ENCODE peak calls at places on chromosomes 3 and 15, in five cellular contexts. C is neuronal stem cell, E is H9, P is mesenchymal stem cell, M is H1. O is an unnamed sample.

GRCh38 chr3:52109556-52110380 is 44.5 kb downstream of the POC1A start:
- DNase-seq in C (no peak), E (no peak), P (peak), M (no peak), O (no peak)

GRCh38 chr3:105722943-105723556 is 145.8 kb downstream of the CBLB start:
- DNase-seq in C (no peak), E (no peak), P (no peak), M (no peak), O (no peak)

GRCh38 chr15:67098768-67099282 is 33.4 kb downstream of the SMAD3 start:
- DNase-seq in C (no peak), E (no peak), P (peak), M (no peak), O (no peak)

GRCh38 chr3:98877132-98877531 is 24.4 kb downstream of the DCBLD2 start:
- DNase-seq in C (no peak), E (no peak), P (no peak), M (no peak), O (no peak)

GRCh38 chr3:177561365-177561764 is 364.1 kb upstream of the TBL1XR1 start:
- DNase-seq in C (no peak), E (no peak), P (no peak), M (no peak), O (no peak)

GRCh38 chr15:101273534-101273933 is 3.8 kb downstream of the SELENOS start:
- DNase-seq in C (no peak), E (no peak), P (no peak), M (no peak), O (no peak)

GRCh38 chr3:98856724-98857123 is 44.8 kb downstream of the DCBLD2 start:
- DNase-seq in C (no peak), E (no peak), P (no peak), M (no peak), O (no peak)

GRCh38 chr3:100730524-100730923 is 21.2 kb downstream of the TFG start:
- DNase-seq in C (no peak), E (no peak), P (no peak), M (no peak), O (no peak)

GRCh38 chr3:111765136-111765535 is 93.9 kb upstream of the PHLDB2 start:
- DNase-seq in C (no peak), E (no peak), P (peak), M (no peak), O (no peak)
- H2AK5ac ChIP-seq in C (no peak), E (no peak), P (peak), M (no peak), O (no peak)

DNA sequence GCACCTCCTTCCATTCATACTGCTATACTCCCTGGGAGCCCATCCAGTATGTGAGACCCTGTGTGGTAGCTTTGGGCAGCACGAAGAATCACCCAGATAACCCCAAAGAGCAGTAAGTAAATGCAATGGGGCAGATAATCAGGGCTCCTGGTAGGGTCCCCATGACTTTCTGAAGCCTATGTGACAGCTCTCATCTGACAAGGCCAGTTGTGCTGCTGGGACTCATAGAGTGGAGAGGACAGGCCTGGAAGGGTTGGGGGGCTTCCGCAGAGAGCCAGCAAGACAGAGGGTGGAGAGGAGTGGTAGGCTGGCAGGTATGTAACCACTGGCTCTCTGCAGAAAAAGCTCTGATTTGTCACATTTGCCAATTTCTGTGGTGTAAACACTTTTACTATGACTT is 3.2 kb upstream of the SLC6A20 start:
- DNase-seq in C (no peak), E (no peak), P (no peak), M (peak), O (no peak)
- H2BK12ac ChIP-seq in C (no peak), E (no peak), P (no peak), M (no peak), O (no peak)

GRCh38 chr3:5428607-5429516 is 241.4 kb downstream of the EDEM1 start:
- DNase-seq in C (no peak), E (no peak), P (peak), M (no peak), O (no peak)

GRCh38 chr3:5425371-5425770 is 237.9 kb downstream of the EDEM1 start:
- DNase-seq in C (no peak), E (no peak), P (no peak), M (no peak), O (no peak)

GRCh38 chr3:5426094-5426883 is 238.8 kb downstream of the EDEM1 start:
- DNase-seq in C (peak), E (peak), P (peak), M (peak), O (peak)

GRCh38 chr3:5427938-5428337 is 240.4 kb downstream of the EDEM1 start:
- DNase-seq in C (no peak), E (no peak), P (no peak), M (no peak), O (no peak)

DNA sequence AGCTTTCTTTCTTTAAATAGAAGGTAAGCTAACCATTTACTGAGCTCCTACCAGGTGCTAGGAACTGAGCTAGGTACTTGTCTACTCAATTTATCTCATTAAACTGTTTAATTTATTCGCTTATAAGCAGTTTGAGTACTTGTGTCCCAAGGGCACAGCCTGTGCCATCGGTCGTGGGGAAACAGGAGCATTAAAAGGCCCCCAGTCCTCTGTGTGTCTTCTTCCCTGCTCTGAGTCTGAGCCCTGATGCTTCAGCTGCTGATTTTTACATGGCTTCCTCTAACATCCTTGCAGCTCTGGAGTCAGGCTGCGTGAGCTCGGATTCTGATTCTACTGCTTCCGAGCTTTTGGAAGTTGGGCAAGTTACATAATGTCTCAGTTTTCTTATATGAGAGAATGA is 239.5 kb downstream of the EDEM1 start:
- DNase-seq in C (no peak), E (no peak), P (no peak), M (no peak), O (no peak)
- H2AFZ ChIP-seq in C (no peak), E (no peak), P (no peak), M (peak), O (no peak)

DNA sequence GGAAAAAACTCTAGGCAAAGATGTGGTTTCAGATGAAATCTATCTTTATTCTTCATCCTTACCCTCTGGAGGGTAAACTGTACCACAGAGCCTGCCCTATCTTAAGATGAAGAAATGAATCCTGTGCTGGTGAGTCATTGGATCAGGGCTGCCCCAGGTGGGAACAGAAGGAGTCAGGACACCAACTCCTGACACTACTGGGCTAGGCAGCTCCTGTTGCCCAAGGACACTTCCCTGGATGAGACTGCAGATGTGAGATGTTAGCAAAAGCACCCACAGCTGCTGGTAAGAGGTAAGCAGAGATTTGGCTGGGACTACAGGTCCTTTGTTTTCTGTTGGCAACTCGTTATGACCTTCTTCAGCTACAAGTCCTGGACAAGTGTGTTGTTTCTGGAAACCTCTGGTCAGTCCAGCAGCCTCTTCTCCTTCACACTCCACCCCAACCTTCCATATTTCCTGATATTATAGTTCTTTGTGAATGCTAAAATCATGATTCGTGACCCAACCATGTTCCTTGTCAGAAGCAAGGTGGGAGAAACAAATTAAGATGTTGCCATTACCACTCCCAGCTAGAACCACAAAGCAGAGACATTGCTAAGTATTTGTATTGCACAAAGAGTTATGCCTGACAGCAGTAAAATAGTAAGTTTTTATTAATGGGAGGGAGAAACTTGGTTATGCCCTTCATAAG is 104.2 kb upstream of the TGFBR2 start:
- DNase-seq in C (no peak), E (no peak), P (no peak), M (no peak), O (peak)
- H2AK5ac ChIP-seq in C (no peak), E (no peak), P (peak), M (no peak), O (no peak)

DNA sequence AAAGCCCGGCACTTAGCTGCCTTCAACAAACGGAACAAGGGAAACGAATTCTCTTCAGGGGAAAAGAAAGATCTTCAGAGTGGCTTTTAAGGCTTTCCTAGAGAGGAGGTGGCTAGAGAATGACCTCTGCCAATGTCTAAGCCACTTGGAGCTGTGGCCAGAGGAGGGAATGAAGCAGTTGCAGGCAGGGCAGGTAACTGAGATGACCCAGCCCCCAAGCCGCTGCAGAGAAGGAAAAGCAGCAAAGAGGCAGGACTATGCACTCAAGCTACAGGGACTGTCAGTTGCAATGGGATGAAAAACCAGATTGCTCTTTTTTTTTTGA is 113.5 kb downstream of the SEC22A start:
- DNase-seq in C (no peak), E (no peak), P (no peak), M (peak), O (no peak)
- H2BK12ac ChIP-seq in C (no peak), E (no peak), P (no peak), M (peak), O (no peak)

DNA sequence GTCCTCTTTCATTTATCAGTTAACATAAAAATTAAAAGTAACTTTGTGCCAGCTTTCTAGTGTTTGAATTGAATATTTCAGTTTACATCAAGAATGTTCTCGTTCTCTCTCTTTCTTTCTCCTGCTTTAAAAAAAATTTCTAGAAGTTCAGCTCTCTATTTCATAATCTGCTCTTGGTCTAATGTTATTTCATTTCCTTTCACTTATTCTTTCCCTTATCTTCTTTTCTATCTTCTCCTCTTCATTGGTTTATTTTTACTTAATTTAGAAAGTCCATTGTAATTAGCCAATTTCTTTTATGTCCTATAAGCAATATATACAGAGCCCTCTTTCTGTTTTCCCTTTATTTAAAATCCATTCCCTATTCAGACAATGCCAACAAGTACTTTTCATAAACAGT is 44.6 kb downstream of the CCDC54 start:
- DNase-seq in C (no peak), E (no peak), P (no peak), M (no peak), O (no peak)
- H2AFZ ChIP-seq in C (no peak), E (no peak), P (no peak), M (no peak), O (no peak)

DNA sequence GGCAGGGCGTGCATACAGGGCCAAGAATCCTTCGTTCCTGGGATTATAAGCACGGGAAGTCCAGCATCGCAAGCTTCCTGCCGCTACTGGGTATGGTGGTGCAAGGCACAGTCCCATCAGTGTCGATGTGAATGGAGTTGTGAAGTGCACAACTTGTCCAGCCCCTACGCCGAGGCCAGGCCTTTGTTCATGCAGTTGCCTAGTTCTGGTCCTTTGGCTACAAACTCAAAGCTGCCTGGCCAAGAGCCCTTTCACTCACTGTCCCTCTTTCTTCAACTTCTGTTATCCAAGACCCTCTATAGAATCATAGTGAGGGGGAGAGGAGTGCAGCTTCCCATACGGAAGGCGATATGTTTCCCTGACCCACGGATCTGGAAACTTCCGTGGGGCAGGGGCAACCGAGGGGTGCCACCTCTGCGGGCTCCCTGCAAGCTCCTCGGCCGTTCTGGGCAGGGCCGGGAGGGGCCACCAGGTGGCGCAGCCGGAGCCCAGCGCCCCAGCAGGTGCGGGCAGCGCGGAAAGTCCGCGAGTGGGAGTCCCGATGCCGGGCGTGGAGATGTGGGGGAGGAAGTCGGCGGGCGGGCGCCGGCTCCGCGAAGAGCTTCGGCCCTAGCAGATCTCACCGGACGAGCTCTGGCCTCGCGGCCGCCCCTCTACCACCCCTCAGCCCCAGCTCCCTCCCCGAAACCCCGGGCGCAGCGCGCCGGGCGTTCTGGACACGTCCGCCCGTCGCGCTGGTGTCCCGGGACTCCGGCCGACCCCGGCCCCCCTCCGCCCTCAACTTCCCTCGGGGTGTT is 693 bp downstream of the RASGRP1 start:
- DNase-seq in C (peak), E (peak), P (peak), M (peak), O (peak)
- H2AK5ac ChIP-seq in C (no peak), E (no peak), P (no peak), M (no peak), O (peak)

DNA sequence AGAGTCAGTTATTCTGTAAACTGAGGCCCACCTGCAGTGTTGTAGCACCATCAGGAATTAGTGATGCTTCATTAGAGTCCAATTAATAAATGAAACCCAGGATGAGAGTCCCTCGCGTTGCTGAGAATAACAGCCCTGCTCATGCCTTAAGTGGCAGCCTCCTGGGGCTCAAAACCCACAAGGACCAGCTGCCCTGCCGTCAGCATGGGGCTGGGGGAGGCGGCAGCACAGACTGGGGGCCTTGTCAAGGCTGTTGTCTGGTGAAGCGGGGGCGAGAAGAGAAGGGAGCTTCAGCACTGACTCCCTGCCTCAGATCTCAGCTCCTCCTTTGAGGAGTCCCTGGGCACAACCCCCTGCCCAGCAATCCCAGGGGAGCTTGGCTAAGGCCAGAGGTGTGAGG is 21.0 kb downstream of the CCDC33 start:
- DNase-seq in C (no peak), E (no peak), P (no peak), M (no peak), O (no peak)
- H2BK12ac ChIP-seq in C (no peak), E (no peak), P (no peak), M (no peak), O (no peak)